ENCODE peak calls at places on chromosomes 13 and 19, in five cellular contexts. One of them, this sample, is unnamed. For H3K4me1 and H3K36me3, the result is how much of the 10 kb centered on the place peaks cover.

GRCh38 chr19:40677156-40677555 is 13.3 kb downstream of the NUMBL start:
- DNase-seq in CD4-positive, CD25-positive, alpha-beta regulatory T cell: no peak
- DNase-seq in prostate gland: no peak
- DNase-seq in iPS DF 6.9: no peak
- DNase-seq in fibroblast of lung: no peak
- DNase-seq in this sample: no peak

GRCh38 chr13:21849323-21849722 is 178.4 kb downstream of the FGF9 start:
- DNase-seq in CD4-positive, CD25-positive, alpha-beta regulatory T cell: peak
- DNase-seq in prostate gland: no peak
- DNase-seq in iPS DF 6.9: no peak
- DNase-seq in fibroblast of lung: peak
- DNase-seq in this sample: peak

GRCh38 chr13:70391678-70392077 is 283.4 kb upstream of the KLHL1 start:
- DNase-seq in CD4-positive, CD25-positive, alpha-beta regulatory T cell: no peak
- DNase-seq in prostate gland: peak
- DNase-seq in iPS DF 6.9: no peak
- DNase-seq in fibroblast of lung: no peak
- DNase-seq in this sample: peak

GRCh38 chr13:59730026-59730425 is 433.7 kb downstream of the DIAPH3 start:
- DNase-seq in CD4-positive, CD25-positive, alpha-beta regulatory T cell: no peak
- DNase-seq in prostate gland: no peak
- DNase-seq in iPS DF 6.9: no peak
- DNase-seq in fibroblast of lung: no peak
- DNase-seq in this sample: no peak

GRCh38 chr13:39616087-39616694 is 13.2 kb upstream of the LHFPL6 start:
- DNase-seq in CD4-positive, CD25-positive, alpha-beta regulatory T cell: peak
- DNase-seq in prostate gland: peak
- DNase-seq in iPS DF 6.9: peak
- DNase-seq in fibroblast of lung: peak
- DNase-seq in this sample: peak

GRCh38 chr13:18212873-18213272 is 968.8 kb downstream of the TUBA3C start:
- DNase-seq in CD4-positive, CD25-positive, alpha-beta regulatory T cell: no peak
- DNase-seq in prostate gland: peak
- DNase-seq in iPS DF 6.9: no peak
- DNase-seq in fibroblast of lung: peak
- DNase-seq in this sample: peak

GRCh38 chr13:24148414-24149305 is 11.9 kb upstream of the SPATA13 start:
- DNase-seq in CD4-positive, CD25-positive, alpha-beta regulatory T cell: no peak
- DNase-seq in prostate gland: peak
- DNase-seq in iPS DF 6.9: no peak
- DNase-seq in fibroblast of lung: peak
- DNase-seq in this sample: peak

GRCh38 chr19:38715540-38715939 is 28.7 kb downstream of the CAPN12 start:
- DNase-seq in CD4-positive, CD25-positive, alpha-beta regulatory T cell: no peak
- DNase-seq in prostate gland: no peak
- DNase-seq in iPS DF 6.9: no peak
- DNase-seq in fibroblast of lung: no peak
- DNase-seq in this sample: no peak

GRCh38 chr19:38224014-38224862 is at the start of gene DPF1:
- DNase-seq in CD4-positive, CD25-positive, alpha-beta regulatory T cell: peak
- DNase-seq in prostate gland: no peak
- DNase-seq in iPS DF 6.9: no peak
- DNase-seq in fibroblast of lung: peak
- DNase-seq in this sample: peak

GRCh38 chr13:21639604-21640003 is 31.3 kb upstream of the FGF9 start:
- DNase-seq in CD4-positive, CD25-positive, alpha-beta regulatory T cell: no peak
- DNase-seq in prostate gland: no peak
- DNase-seq in iPS DF 6.9: no peak
- DNase-seq in fibroblast of lung: no peak
- DNase-seq in this sample: no peak

GRCh38 chr19:33520844-33521479 is 629 bp downstream of the PEPD start:
- DNase-seq in CD4-positive, CD25-positive, alpha-beta regulatory T cell: no peak
- DNase-seq in prostate gland: no peak
- DNase-seq in iPS DF 6.9: no peak
- DNase-seq in fibroblast of lung: no peak
- DNase-seq in this sample: peak

GRCh38 chr19:3075605-3076431 is 13.5 kb upstream of the TLE5 start:
- DNase-seq in CD4-positive, CD25-positive, alpha-beta regulatory T cell: peak
- DNase-seq in prostate gland: no peak
- DNase-seq in iPS DF 6.9: no peak
- DNase-seq in fibroblast of lung: no peak
- DNase-seq in this sample: peak

GRCh38 chr13:27792393-27793218 is at the start of gene GSX1:
- DNase-seq in CD4-positive, CD25-positive, alpha-beta regulatory T cell: peak
- DNase-seq in prostate gland: peak
- DNase-seq in iPS DF 6.9: no peak
- DNase-seq in fibroblast of lung: peak
- DNase-seq in this sample: peak

GRCh38 chr13:46172531-46172991 is 9.4 kb downstream of the LCP1 start:
- DNase-seq in CD4-positive, CD25-positive, alpha-beta regulatory T cell: peak
- DNase-seq in prostate gland: no peak
- DNase-seq in iPS DF 6.9: no peak
- DNase-seq in fibroblast of lung: no peak
- DNase-seq in this sample: peak

GRCh38 chr13:28531195-28531955 is 36.4 kb upstream of the FLT1 start:
- DNase-seq in CD4-positive, CD25-positive, alpha-beta regulatory T cell: no peak
- DNase-seq in prostate gland: no peak
- DNase-seq in iPS DF 6.9: no peak
- DNase-seq in fibroblast of lung: peak
- DNase-seq in this sample: peak

GRCh38 chr19:6997679-6998445 is 23.4 kb downstream of the MBD3L2B start:
- DNase-seq in CD4-positive, CD25-positive, alpha-beta regulatory T cell: no peak
- DNase-seq in prostate gland: no peak
- DNase-seq in iPS DF 6.9: no peak
- DNase-seq in fibroblast of lung: no peak
- DNase-seq in this sample: no peak

GRCh38 chr19:41956621-41957020 is 2.5 kb downstream of the RABAC1 start:
- DNase-seq in CD4-positive, CD25-positive, alpha-beta regulatory T cell: no peak
- DNase-seq in prostate gland: no peak
- DNase-seq in iPS DF 6.9: no peak
- DNase-seq in fibroblast of lung: no peak
- DNase-seq in this sample: peak

GRCh38 chr13:29428310-29428991 is 167.0 kb downstream of the SLC7A1 start:
- DNase-seq in CD4-positive, CD25-positive, alpha-beta regulatory T cell: no peak
- DNase-seq in prostate gland: peak
- DNase-seq in iPS DF 6.9: no peak
- DNase-seq in fibroblast of lung: no peak
- DNase-seq in this sample: peak

GRCh38 chr13:78993792-78994191 is 334.8 kb upstream of the OBI1 start:
- DNase-seq in CD4-positive, CD25-positive, alpha-beta regulatory T cell: no peak
- DNase-seq in prostate gland: no peak
- DNase-seq in iPS DF 6.9: no peak
- DNase-seq in fibroblast of lung: no peak
- DNase-seq in this sample: no peak

GRCh38 chr13:92768592-92768991 is 458.0 kb upstream of the GPC6 start:
- DNase-seq in CD4-positive, CD25-positive, alpha-beta regulatory T cell: no peak
- DNase-seq in prostate gland: no peak
- DNase-seq in iPS DF 6.9: no peak
- DNase-seq in fibroblast of lung: no peak
- DNase-seq in this sample: no peak

GRCh38 chr19:2047449-2048103 is 3.5 kb downstream of the MKNK2 start:
- DNase-seq in CD4-positive, CD25-positive, alpha-beta regulatory T cell: no peak
- DNase-seq in prostate gland: no peak
- DNase-seq in iPS DF 6.9: no peak
- DNase-seq in fibroblast of lung: peak
- DNase-seq in this sample: peak

GRCh38 chr13:19605161-19605955 is 28.1 kb upstream of the MPHOSPH8 start:
- DNase-seq in CD4-positive, CD25-positive, alpha-beta regulatory T cell: no peak
- DNase-seq in prostate gland: no peak
- DNase-seq in iPS DF 6.9: no peak
- DNase-seq in fibroblast of lung: no peak
- DNase-seq in this sample: no peak

GRCh38 chr13:43368003-43368402 is 344.6 kb downstream of the DNAJC15 start:
- DNase-seq in CD4-positive, CD25-positive, alpha-beta regulatory T cell: peak
- DNase-seq in prostate gland: peak
- DNase-seq in iPS DF 6.9: no peak
- DNase-seq in fibroblast of lung: peak
- DNase-seq in this sample: peak

GRCh38 chr19:2356036-2356646 is 3.9 kb upstream of the TMPRSS9 start:
- DNase-seq in CD4-positive, CD25-positive, alpha-beta regulatory T cell: no peak
- DNase-seq in prostate gland: no peak
- DNase-seq in iPS DF 6.9: no peak
- DNase-seq in fibroblast of lung: no peak
- DNase-seq in this sample: no peak

GRCh38 chr13:90443268-90443667 is 904.2 kb upstream of the MIR17HG start:
- DNase-seq in CD4-positive, CD25-positive, alpha-beta regulatory T cell: no peak
- DNase-seq in prostate gland: no peak
- DNase-seq in iPS DF 6.9: no peak
- DNase-seq in fibroblast of lung: no peak
- DNase-seq in this sample: no peak

GRCh38 chr13:46126552-46127171 is 21.8 kb upstream of the CPB2 start:
- DNase-seq in CD4-positive, CD25-positive, alpha-beta regulatory T cell: peak
- DNase-seq in prostate gland: peak
- DNase-seq in iPS DF 6.9: peak
- DNase-seq in fibroblast of lung: peak
- DNase-seq in this sample: peak

GRCh38 chr13:99655351-99656091 is 154.2 kb downstream of the TM9SF2 start:
- DNase-seq in CD4-positive, CD25-positive, alpha-beta regulatory T cell: no peak
- DNase-seq in prostate gland: no peak
- DNase-seq in iPS DF 6.9: no peak
- DNase-seq in fibroblast of lung: no peak
- DNase-seq in this sample: peak

GRCh38 chr13:44196186-44196751 is 177.4 kb upstream of the SERP2 start:
- DNase-seq in CD4-positive, CD25-positive, alpha-beta regulatory T cell: no peak
- DNase-seq in prostate gland: no peak
- DNase-seq in iPS DF 6.9: no peak
- DNase-seq in fibroblast of lung: no peak
- DNase-seq in this sample: no peak

GRCh38 chr13:33125821-33126570 is 109.8 kb downstream of the KL start:
- DNase-seq in CD4-positive, CD25-positive, alpha-beta regulatory T cell: no peak
- DNase-seq in prostate gland: peak
- DNase-seq in iPS DF 6.9: peak
- DNase-seq in fibroblast of lung: peak
- DNase-seq in this sample: peak

GRCh38 chr19:29596080-29596479 is 10.0 kb upstream of the POP4 start:
- DNase-seq in CD4-positive, CD25-positive, alpha-beta regulatory T cell: no peak
- DNase-seq in prostate gland: no peak
- DNase-seq in iPS DF 6.9: no peak
- DNase-seq in fibroblast of lung: no peak
- DNase-seq in this sample: no peak

GRCh38 chr19:10637894-10638293 is 12.5 kb downstream of the SLC44A2 start:
- DNase-seq in CD4-positive, CD25-positive, alpha-beta regulatory T cell: no peak
- DNase-seq in prostate gland: no peak
- DNase-seq in iPS DF 6.9: no peak
- DNase-seq in fibroblast of lung: no peak
- DNase-seq in this sample: no peak
- H3K4me1 ChIP-seq in CD4-positive, CD25-positive, alpha-beta regulatory T cell: under half
- H3K4me1 ChIP-seq in prostate gland: under half
- H3K4me1 ChIP-seq in iPS DF 6.9: under half
- H3K4me1 ChIP-seq in fibroblast of lung: under half
- H3K4me1 ChIP-seq in this sample: under half

GRCh38 chr19:18929311-18929710 is 9.8 kb downstream of the DDX49 start:
- DNase-seq in CD4-positive, CD25-positive, alpha-beta regulatory T cell: no peak
- DNase-seq in prostate gland: no peak
- DNase-seq in iPS DF 6.9: no peak
- DNase-seq in fibroblast of lung: no peak
- DNase-seq in this sample: no peak
- H3K36me3 ChIP-seq in CD4-positive, CD25-positive, alpha-beta regulatory T cell: under half
- H3K36me3 ChIP-seq in prostate gland: under half
- H3K36me3 ChIP-seq in iPS DF 6.9: under half
- H3K36me3 ChIP-seq in fibroblast of lung: under half
- H3K36me3 ChIP-seq in this sample: under half

GRCh38 chr19:13849277-13849676 is 27.7 kb upstream of the NANOS3 start:
- DNase-seq in CD4-positive, CD25-positive, alpha-beta regulatory T cell: no peak
- DNase-seq in prostate gland: no peak
- DNase-seq in iPS DF 6.9: no peak
- DNase-seq in fibroblast of lung: no peak
- DNase-seq in this sample: no peak

GRCh38 chr19:13847033-13847899 is 29.7 kb upstream of the NANOS3 start:
- DNase-seq in CD4-positive, CD25-positive, alpha-beta regulatory T cell: peak
- DNase-seq in prostate gland: peak
- DNase-seq in iPS DF 6.9: no peak
- DNase-seq in fibroblast of lung: peak
- DNase-seq in this sample: peak

GRCh38 chr19:13847900-13848677 is 28.8 kb upstream of the NANOS3 start:
- DNase-seq in CD4-positive, CD25-positive, alpha-beta regulatory T cell: no peak
- DNase-seq in prostate gland: no peak
- DNase-seq in iPS DF 6.9: no peak
- DNase-seq in fibroblast of lung: no peak
- DNase-seq in this sample: no peak

GRCh38 chr19:13849991-13850909 is 26.7 kb upstream of the NANOS3 start:
- DNase-seq in CD4-positive, CD25-positive, alpha-beta regulatory T cell: peak
- DNase-seq in prostate gland: peak
- DNase-seq in iPS DF 6.9: no peak
- DNase-seq in fibroblast of lung: peak
- DNase-seq in this sample: peak

DNA sequence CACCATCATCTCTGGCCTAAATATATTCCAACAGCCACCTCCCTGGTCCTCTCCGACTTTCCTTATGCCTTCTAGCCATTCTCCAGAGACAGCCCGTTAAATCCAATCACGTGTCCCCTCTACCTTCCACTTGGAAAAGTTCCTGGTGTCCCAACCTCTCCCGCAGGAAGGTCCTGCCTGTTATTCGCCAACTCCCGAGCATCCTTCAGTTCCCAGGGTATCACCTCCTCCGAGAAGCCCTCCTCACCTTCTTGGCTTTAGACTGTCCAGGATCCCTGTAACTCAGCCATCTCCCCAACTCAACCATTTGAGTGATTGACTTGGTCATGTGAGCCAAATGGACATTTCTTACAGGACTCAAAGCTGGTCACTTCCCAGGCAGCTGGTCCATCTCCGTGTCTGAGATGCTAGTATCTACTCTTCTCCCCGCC is 28.1 kb upstream of the NANOS3 start:
- DNase-seq in CD4-positive, CD25-positive, alpha-beta regulatory T cell: no peak
- DNase-seq in prostate gland: no peak
- DNase-seq in iPS DF 6.9: no peak
- DNase-seq in fibroblast of lung: no peak
- DNase-seq in this sample: no peak
- H3K4me1 ChIP-seq in CD4-positive, CD25-positive, alpha-beta regulatory T cell: half or more
- H3K4me1 ChIP-seq in prostate gland: under half
- H3K4me1 ChIP-seq in iPS DF 6.9: under half
- H3K4me1 ChIP-seq in fibroblast of lung: under half
- H3K4me1 ChIP-seq in this sample: under half

GRCh38 chr19:45825917-45826893 is 11.1 kb upstream of the RSPH6A start:
- DNase-seq in CD4-positive, CD25-positive, alpha-beta regulatory T cell: no peak
- DNase-seq in prostate gland: no peak
- DNase-seq in iPS DF 6.9: no peak
- DNase-seq in fibroblast of lung: no peak
- DNase-seq in this sample: no peak
- H3K36me3 ChIP-seq in CD4-positive, CD25-positive, alpha-beta regulatory T cell: half or more
- H3K36me3 ChIP-seq in prostate gland: under half
- H3K36me3 ChIP-seq in iPS DF 6.9: half or more
- H3K36me3 ChIP-seq in fibroblast of lung: under half
- H3K36me3 ChIP-seq in this sample: under half